ENCODE peak calls at places on chromosomes 3 and 15, in eight cellular contexts. One of them, this sample, is unnamed.

GRCh38 chr15:66456211-66456610 is 41.4 kb downstream of the SNAPC5 start:
- DNase-seq in activated CD4-positive, alpha-beta T cell treated with anti-CD3 and anti-CD28 coated beads, Interleukin-2, amount 50 U/mL, for 48 hours: peak; percentile 16
- DNase-seq in hepatocyte: no peak
- DNase-seq in NCI-H1092 treated with DMSO at 0.1 percent for 48 hours: no peak
- DNase-seq in H9: no peak
- DNase-seq in epithelial cell of proximal tubule: no peak
- DNase-seq in NCI-H1417: no peak
- DNase-seq in NCI-H2081: no peak
- DNase-seq in this sample: no peak

GRCh38 chr3:5188419-5189405 is 1.2 kb downstream of the EDEM1 start:
- DNase-seq in activated CD4-positive, alpha-beta T cell treated with anti-CD3 and anti-CD28 coated beads, Interleukin-2, amount 50 U/mL, for 48 hours: peak; percentile 53
- DNase-seq in epithelial cell of proximal tubule: no peak
- DNase-seq in NCI-H2081: no peak
- DNase-seq in H9: peak; percentile 37
- DNase-seq in NCI-H1417: peak; percentile 21
- DNase-seq in NCI-H1092 treated with DMSO at 0.1 percent for 48 hours: no peak
- DNase-seq in hepatocyte: peak; percentile 61
- DNase-seq in this sample: peak; percentile 25

GRCh38 chr15:89814112-89814742 is 425 bp downstream of the ANPEP start:
- DNase-seq in activated CD4-positive, alpha-beta T cell treated with anti-CD3 and anti-CD28 coated beads, Interleukin-2, amount 50 U/mL, for 48 hours: no peak
- DNase-seq in NCI-H1092 treated with DMSO at 0.1 percent for 48 hours: no peak
- DNase-seq in NCI-H1417: no peak
- DNase-seq in hepatocyte: no peak
- DNase-seq in epithelial cell of proximal tubule: no peak
- DNase-seq in NCI-H2081: no peak
- DNase-seq in H9: peak; percentile 29
- DNase-seq in this sample: peak; percentile 31

GRCh38 chr3:106114848-106115247 is 246.0 kb upstream of the CBLB start:
- DNase-seq in NCI-H2081: no peak
- DNase-seq in epithelial cell of proximal tubule: no peak
- DNase-seq in hepatocyte: no peak
- DNase-seq in activated CD4-positive, alpha-beta T cell treated with anti-CD3 and anti-CD28 coated beads, Interleukin-2, amount 50 U/mL, for 48 hours: no peak
- DNase-seq in NCI-H1417: no peak
- DNase-seq in H9: no peak
- DNase-seq in NCI-H1092 treated with DMSO at 0.1 percent for 48 hours: no peak
- DNase-seq in this sample: no peak

GRCh38 chr3:61810953-61811497 is 249.7 kb downstream of the PTPRG start:
- DNase-seq in hepatocyte: no peak
- DNase-seq in NCI-H1417: no peak
- DNase-seq in epithelial cell of proximal tubule: no peak
- DNase-seq in activated CD4-positive, alpha-beta T cell treated with anti-CD3 and anti-CD28 coated beads, Interleukin-2, amount 50 U/mL, for 48 hours: no peak
- DNase-seq in H9: no peak
- DNase-seq in NCI-H1092 treated with DMSO at 0.1 percent for 48 hours: no peak
- DNase-seq in NCI-H2081: no peak
- DNase-seq in this sample: no peak

GRCh38 chr3:196778755-196779154 is 39.1 kb downstream of the PAK2 start:
- DNase-seq in epithelial cell of proximal tubule: peak; percentile 44
- DNase-seq in NCI-H1417: no peak
- DNase-seq in NCI-H2081: no peak
- DNase-seq in H9: no peak
- DNase-seq in NCI-H1092 treated with DMSO at 0.1 percent for 48 hours: no peak
- DNase-seq in hepatocyte: no peak
- DNase-seq in activated CD4-positive, alpha-beta T cell treated with anti-CD3 and anti-CD28 coated beads, Interleukin-2, amount 50 U/mL, for 48 hours: no peak
- DNase-seq in this sample: no peak

GRCh38 chr3:13656584-13657301 is 107.8 kb downstream of the FBLN2 start:
- DNase-seq in hepatocyte: no peak
- DNase-seq in epithelial cell of proximal tubule: no peak
- DNase-seq in activated CD4-positive, alpha-beta T cell treated with anti-CD3 and anti-CD28 coated beads, Interleukin-2, amount 50 U/mL, for 48 hours: no peak
- DNase-seq in NCI-H1417: no peak
- DNase-seq in H9: no peak
- DNase-seq in NCI-H1092 treated with DMSO at 0.1 percent for 48 hours: no peak
- DNase-seq in NCI-H2081: no peak
- DNase-seq in this sample: no peak

GRCh38 chr3:46845397-46845859 is 17.8 kb downstream of the MYL3 start:
- DNase-seq in activated CD4-positive, alpha-beta T cell treated with anti-CD3 and anti-CD28 coated beads, Interleukin-2, amount 50 U/mL, for 48 hours: no peak
- DNase-seq in NCI-H1417: no peak
- DNase-seq in epithelial cell of proximal tubule: no peak
- DNase-seq in NCI-H1092 treated with DMSO at 0.1 percent for 48 hours: no peak
- DNase-seq in hepatocyte: peak; percentile 82
- DNase-seq in H9: peak; percentile 64
- DNase-seq in NCI-H2081: no peak
- DNase-seq in this sample: peak; percentile 70

GRCh38 chr15:63072809-63073277 is 30.3 kb downstream of the TPM1 start:
- DNase-seq in NCI-H1417: no peak
- DNase-seq in H9: no peak
- DNase-seq in activated CD4-positive, alpha-beta T cell treated with anti-CD3 and anti-CD28 coated beads, Interleukin-2, amount 50 U/mL, for 48 hours: no peak
- DNase-seq in hepatocyte: no peak
- DNase-seq in NCI-H2081: no peak
- DNase-seq in NCI-H1092 treated with DMSO at 0.1 percent for 48 hours: no peak
- DNase-seq in epithelial cell of proximal tubule: no peak
- DNase-seq in this sample: no peak

GRCh38 chr3:178036745-178037144 is 499.5 kb upstream of the KCNMB2 start:
- DNase-seq in hepatocyte: no peak
- DNase-seq in NCI-H1092 treated with DMSO at 0.1 percent for 48 hours: no peak
- DNase-seq in NCI-H2081: no peak
- DNase-seq in NCI-H1417: no peak
- DNase-seq in activated CD4-positive, alpha-beta T cell treated with anti-CD3 and anti-CD28 coated beads, Interleukin-2, amount 50 U/mL, for 48 hours: no peak
- DNase-seq in H9: no peak
- DNase-seq in epithelial cell of proximal tubule: no peak
- DNase-seq in this sample: no peak

GRCh38 chr3:171498921-171499320 is 38.7 kb upstream of the TNIK start:
- DNase-seq in hepatocyte: no peak
- DNase-seq in NCI-H1092 treated with DMSO at 0.1 percent for 48 hours: no peak
- DNase-seq in H9: no peak
- DNase-seq in epithelial cell of proximal tubule: no peak
- DNase-seq in NCI-H2081: no peak
- DNase-seq in activated CD4-positive, alpha-beta T cell treated with anti-CD3 and anti-CD28 coated beads, Interleukin-2, amount 50 U/mL, for 48 hours: no peak
- DNase-seq in NCI-H1417: no peak
- DNase-seq in this sample: no peak

GRCh38 chr3:78283994-78284393 is 1244.1 kb downstream of the ROBO2 start:
- DNase-seq in epithelial cell of proximal tubule: no peak
- DNase-seq in NCI-H2081: no peak
- DNase-seq in activated CD4-positive, alpha-beta T cell treated with anti-CD3 and anti-CD28 coated beads, Interleukin-2, amount 50 U/mL, for 48 hours: no peak
- DNase-seq in NCI-H1417: no peak
- DNase-seq in hepatocyte: no peak
- DNase-seq in NCI-H1092 treated with DMSO at 0.1 percent for 48 hours: no peak
- DNase-seq in H9: no peak
- DNase-seq in this sample: no peak

GRCh38 chr3:67468511-67468910 is 185.9 kb downstream of the SUCLG2 start:
- DNase-seq in NCI-H1092 treated with DMSO at 0.1 percent for 48 hours: no peak
- DNase-seq in epithelial cell of proximal tubule: no peak
- DNase-seq in hepatocyte: no peak
- DNase-seq in activated CD4-positive, alpha-beta T cell treated with anti-CD3 and anti-CD28 coated beads, Interleukin-2, amount 50 U/mL, for 48 hours: no peak
- DNase-seq in NCI-H2081: no peak
- DNase-seq in H9: no peak
- DNase-seq in NCI-H1417: no peak
- DNase-seq in this sample: no peak

GRCh38 chr3:187186801-187187421 is 10.4 kb upstream of the RTP1 start:
- DNase-seq in NCI-H2081: no peak
- DNase-seq in hepatocyte: peak; percentile 57
- DNase-seq in NCI-H1417: no peak
- DNase-seq in NCI-H1092 treated with DMSO at 0.1 percent for 48 hours: no peak
- DNase-seq in activated CD4-positive, alpha-beta T cell treated with anti-CD3 and anti-CD28 coated beads, Interleukin-2, amount 50 U/mL, for 48 hours: no peak
- DNase-seq in H9: peak; percentile 47
- DNase-seq in epithelial cell of proximal tubule: no peak
- DNase-seq in this sample: peak; percentile 80

GRCh38 chr15:68599560-68600071 is 20.8 kb downstream of the CORO2B start:
- DNase-seq in NCI-H1092 treated with DMSO at 0.1 percent for 48 hours: no peak
- DNase-seq in NCI-H2081: peak; percentile 6
- DNase-seq in hepatocyte: peak; percentile 50
- DNase-seq in epithelial cell of proximal tubule: no peak
- DNase-seq in H9: peak; percentile 89
- DNase-seq in NCI-H1417: peak; percentile 95
- DNase-seq in activated CD4-positive, alpha-beta T cell treated with anti-CD3 and anti-CD28 coated beads, Interleukin-2, amount 50 U/mL, for 48 hours: no peak
- DNase-seq in this sample: peak; percentile 8

GRCh38 chr3:58274027-58274614 is 31.9 kb upstream of the RPP14 start:
- DNase-seq in NCI-H2081: no peak
- DNase-seq in hepatocyte: no peak
- DNase-seq in NCI-H1092 treated with DMSO at 0.1 percent for 48 hours: no peak
- DNase-seq in epithelial cell of proximal tubule: no peak
- DNase-seq in NCI-H1417: no peak
- DNase-seq in activated CD4-positive, alpha-beta T cell treated with anti-CD3 and anti-CD28 coated beads, Interleukin-2, amount 50 U/mL, for 48 hours: no peak
- DNase-seq in H9: no peak
- DNase-seq in this sample: no peak

GRCh38 chr3:154243353-154243752 is 80.9 kb downstream of the DHX36 start:
- DNase-seq in H9: no peak
- DNase-seq in NCI-H2081: no peak
- DNase-seq in hepatocyte: no peak
- DNase-seq in activated CD4-positive, alpha-beta T cell treated with anti-CD3 and anti-CD28 coated beads, Interleukin-2, amount 50 U/mL, for 48 hours: no peak
- DNase-seq in NCI-H1417: no peak
- DNase-seq in NCI-H1092 treated with DMSO at 0.1 percent for 48 hours: no peak
- DNase-seq in epithelial cell of proximal tubule: no peak
- DNase-seq in this sample: no peak

GRCh38 chr3:183824761-183825379 is 507 bp downstream of the MAP6D1 start:
- DNase-seq in hepatocyte: peak; percentile 31
- DNase-seq in epithelial cell of proximal tubule: no peak
- DNase-seq in NCI-H1417: peak; percentile 81
- DNase-seq in H9: peak; percentile 49
- DNase-seq in NCI-H1092 treated with DMSO at 0.1 percent for 48 hours: no peak
- DNase-seq in NCI-H2081: peak; percentile 23
- DNase-seq in activated CD4-positive, alpha-beta T cell treated with anti-CD3 and anti-CD28 coated beads, Interleukin-2, amount 50 U/mL, for 48 hours: peak; percentile 22
- DNase-seq in this sample: peak; percentile 57

GRCh38 chr3:23668430-23668904 is 137.3 kb upstream of the UBE2E1 start:
- DNase-seq in H9: no peak
- DNase-seq in NCI-H2081: no peak
- DNase-seq in epithelial cell of proximal tubule: peak; percentile 96
- DNase-seq in NCI-H1417: no peak
- DNase-seq in activated CD4-positive, alpha-beta T cell treated with anti-CD3 and anti-CD28 coated beads, Interleukin-2, amount 50 U/mL, for 48 hours: no peak
- DNase-seq in NCI-H1092 treated with DMSO at 0.1 percent for 48 hours: no peak
- DNase-seq in hepatocyte: peak; percentile 55
- DNase-seq in this sample: peak; percentile 26

GRCh38 chr15:100717596-100717995 is 115.2 kb downstream of the ASB7 start:
- DNase-seq in NCI-H1092 treated with DMSO at 0.1 percent for 48 hours: no peak
- DNase-seq in hepatocyte: no peak
- DNase-seq in epithelial cell of proximal tubule: no peak
- DNase-seq in NCI-H1417: no peak
- DNase-seq in NCI-H2081: no peak
- DNase-seq in H9: peak; percentile 4
- DNase-seq in activated CD4-positive, alpha-beta T cell treated with anti-CD3 and anti-CD28 coated beads, Interleukin-2, amount 50 U/mL, for 48 hours: no peak
- DNase-seq in this sample: no peak

GRCh38 chr15:95567686-95568085 is 762.8 kb upstream of the NR2F2 start:
- DNase-seq in NCI-H1417: no peak
- DNase-seq in H9: no peak
- DNase-seq in NCI-H1092 treated with DMSO at 0.1 percent for 48 hours: no peak
- DNase-seq in epithelial cell of proximal tubule: no peak
- DNase-seq in NCI-H2081: no peak
- DNase-seq in hepatocyte: no peak
- DNase-seq in activated CD4-positive, alpha-beta T cell treated with anti-CD3 and anti-CD28 coated beads, Interleukin-2, amount 50 U/mL, for 48 hours: no peak
- DNase-seq in this sample: no peak

GRCh38 chr3:128149632-128150031 is 3.6 kb upstream of the EEFSEC start:
- DNase-seq in NCI-H1417: no peak
- DNase-seq in activated CD4-positive, alpha-beta T cell treated with anti-CD3 and anti-CD28 coated beads, Interleukin-2, amount 50 U/mL, for 48 hours: no peak
- DNase-seq in H9: no peak
- DNase-seq in epithelial cell of proximal tubule: no peak
- DNase-seq in NCI-H2081: no peak
- DNase-seq in hepatocyte: no peak
- DNase-seq in NCI-H1092 treated with DMSO at 0.1 percent for 48 hours: no peak
- DNase-seq in this sample: no peak

GRCh38 chr3:172918165-172918564 is 167.6 kb downstream of the ECT2 start:
- DNase-seq in NCI-H1417: peak; percentile 24
- DNase-seq in H9: no peak
- DNase-seq in hepatocyte: peak; percentile 20
- DNase-seq in NCI-H2081: peak; percentile 44
- DNase-seq in NCI-H1092 treated with DMSO at 0.1 percent for 48 hours: peak; percentile 21
- DNase-seq in activated CD4-positive, alpha-beta T cell treated with anti-CD3 and anti-CD28 coated beads, Interleukin-2, amount 50 U/mL, for 48 hours: no peak
- DNase-seq in epithelial cell of proximal tubule: no peak
- DNase-seq in this sample: peak; percentile 46

GRCh38 chr3:33318709-33319380 is 41.6 kb downstream of the FBXL2 start:
- DNase-seq in H9: no peak
- DNase-seq in NCI-H2081: no peak
- DNase-seq in activated CD4-positive, alpha-beta T cell treated with anti-CD3 and anti-CD28 coated beads, Interleukin-2, amount 50 U/mL, for 48 hours: no peak
- DNase-seq in NCI-H1417: no peak
- DNase-seq in hepatocyte: no peak
- DNase-seq in epithelial cell of proximal tubule: no peak
- DNase-seq in NCI-H1092 treated with DMSO at 0.1 percent for 48 hours: no peak
- DNase-seq in this sample: no peak

GRCh38 chr3:123327480-123327879 is 121.4 kb downstream of the ADCY5 start:
- DNase-seq in NCI-H1092 treated with DMSO at 0.1 percent for 48 hours: no peak
- DNase-seq in H9: no peak
- DNase-seq in hepatocyte: no peak
- DNase-seq in NCI-H2081: no peak
- DNase-seq in epithelial cell of proximal tubule: no peak
- DNase-seq in activated CD4-positive, alpha-beta T cell treated with anti-CD3 and anti-CD28 coated beads, Interleukin-2, amount 50 U/mL, for 48 hours: no peak
- DNase-seq in NCI-H1417: no peak
- DNase-seq in this sample: no peak

GRCh38 chr3:182036382-182036781 is 324.7 kb downstream of the SOX2 start:
- DNase-seq in NCI-H2081: no peak
- DNase-seq in hepatocyte: no peak
- DNase-seq in H9: no peak
- DNase-seq in epithelial cell of proximal tubule: no peak
- DNase-seq in activated CD4-positive, alpha-beta T cell treated with anti-CD3 and anti-CD28 coated beads, Interleukin-2, amount 50 U/mL, for 48 hours: no peak
- DNase-seq in NCI-H1417: no peak
- DNase-seq in NCI-H1092 treated with DMSO at 0.1 percent for 48 hours: no peak
- DNase-seq in this sample: no peak

GRCh38 chr3:20451170-20451569 is 265.2 kb upstream of the SGO1 start:
- DNase-seq in NCI-H1092 treated with DMSO at 0.1 percent for 48 hours: no peak
- DNase-seq in NCI-H2081: no peak
- DNase-seq in epithelial cell of proximal tubule: no peak
- DNase-seq in activated CD4-positive, alpha-beta T cell treated with anti-CD3 and anti-CD28 coated beads, Interleukin-2, amount 50 U/mL, for 48 hours: no peak
- DNase-seq in NCI-H1417: no peak
- DNase-seq in H9: no peak
- DNase-seq in hepatocyte: no peak
- DNase-seq in this sample: no peak

GRCh38 chr15:23994273-23994672 is 307.2 kb upstream of the NDN start:
- DNase-seq in activated CD4-positive, alpha-beta T cell treated with anti-CD3 and anti-CD28 coated beads, Interleukin-2, amount 50 U/mL, for 48 hours: no peak
- DNase-seq in NCI-H1417: no peak
- DNase-seq in epithelial cell of proximal tubule: no peak
- DNase-seq in NCI-H1092 treated with DMSO at 0.1 percent for 48 hours: no peak
- DNase-seq in H9: peak; percentile 60
- DNase-seq in NCI-H2081: no peak
- DNase-seq in hepatocyte: no peak
- DNase-seq in this sample: no peak

GRCh38 chr3:135260025-135260424 is 465.0 kb downstream of the EPHB1 start:
- DNase-seq in NCI-H1092 treated with DMSO at 0.1 percent for 48 hours: no peak
- DNase-seq in activated CD4-positive, alpha-beta T cell treated with anti-CD3 and anti-CD28 coated beads, Interleukin-2, amount 50 U/mL, for 48 hours: no peak
- DNase-seq in hepatocyte: no peak
- DNase-seq in NCI-H2081: no peak
- DNase-seq in NCI-H1417: no peak
- DNase-seq in epithelial cell of proximal tubule: no peak
- DNase-seq in H9: no peak
- DNase-seq in this sample: no peak

GRCh38 chr3:77602722-77603121 is 562.8 kb downstream of the ROBO2 start:
- DNase-seq in epithelial cell of proximal tubule: no peak
- DNase-seq in activated CD4-positive, alpha-beta T cell treated with anti-CD3 and anti-CD28 coated beads, Interleukin-2, amount 50 U/mL, for 48 hours: no peak
- DNase-seq in hepatocyte: no peak
- DNase-seq in NCI-H1417: no peak
- DNase-seq in NCI-H1092 treated with DMSO at 0.1 percent for 48 hours: no peak
- DNase-seq in H9: no peak
- DNase-seq in NCI-H2081: no peak
- DNase-seq in this sample: no peak

GRCh38 chr3:112693186-112693585 is 52.2 kb upstream of the CCDC80 start:
- DNase-seq in NCI-H1417: no peak
- DNase-seq in NCI-H2081: no peak
- DNase-seq in activated CD4-positive, alpha-beta T cell treated with anti-CD3 and anti-CD28 coated beads, Interleukin-2, amount 50 U/mL, for 48 hours: no peak
- DNase-seq in H9: no peak
- DNase-seq in hepatocyte: no peak
- DNase-seq in epithelial cell of proximal tubule: no peak
- DNase-seq in NCI-H1092 treated with DMSO at 0.1 percent for 48 hours: no peak
- DNase-seq in this sample: peak; percentile 34

GRCh38 chr3:98110191-98110908 is 20.2 kb upstream of the OR5H1 start:
- DNase-seq in H9: no peak
- DNase-seq in activated CD4-positive, alpha-beta T cell treated with anti-CD3 and anti-CD28 coated beads, Interleukin-2, amount 50 U/mL, for 48 hours: no peak
- DNase-seq in hepatocyte: no peak
- DNase-seq in NCI-H2081: no peak
- DNase-seq in NCI-H1417: no peak
- DNase-seq in epithelial cell of proximal tubule: no peak
- DNase-seq in NCI-H1092 treated with DMSO at 0.1 percent for 48 hours: no peak
- DNase-seq in this sample: no peak

GRCh38 chr3:30161370-30161769 is 445.0 kb upstream of the TGFBR2 start:
- DNase-seq in H9: no peak
- DNase-seq in NCI-H1417: no peak
- DNase-seq in NCI-H2081: no peak
- DNase-seq in epithelial cell of proximal tubule: peak; percentile 66
- DNase-seq in NCI-H1092 treated with DMSO at 0.1 percent for 48 hours: no peak
- DNase-seq in hepatocyte: no peak
- DNase-seq in activated CD4-positive, alpha-beta T cell treated with anti-CD3 and anti-CD28 coated beads, Interleukin-2, amount 50 U/mL, for 48 hours: no peak
- DNase-seq in this sample: no peak

GRCh38 chr3:133447751-133448477 is 48.1 kb downstream of the BFSP2 start:
- DNase-seq in NCI-H2081: no peak
- DNase-seq in H9: no peak
- DNase-seq in hepatocyte: no peak
- DNase-seq in epithelial cell of proximal tubule: no peak
- DNase-seq in NCI-H1092 treated with DMSO at 0.1 percent for 48 hours: no peak
- DNase-seq in activated CD4-positive, alpha-beta T cell treated with anti-CD3 and anti-CD28 coated beads, Interleukin-2, amount 50 U/mL, for 48 hours: no peak
- DNase-seq in NCI-H1417: no peak
- DNase-seq in this sample: no peak

This sample was measured in DMS53.